ENCODE peak calls at places on chromosomes 1 and 21, in five cellular contexts. One of them, this sample, is unnamed.

GRCh38 chr1:196034080-196034706 is 574.0 kb downstream of the KCNT2 start:
- DNase-seq in SK-N-SH: no peak
- DNase-seq in HCT116: no peak
- DNase-seq in A549: no peak
- DNase-seq in HL-60: no peak
- DNase-seq in this sample: no peak

GRCh38 chr1:12436817-12437599 is 181.0 kb downstream of the DHRS3 start:
- DNase-seq in SK-N-SH: no peak
- DNase-seq in HCT116: no peak
- DNase-seq in A549: no peak
- DNase-seq in HL-60: no peak
- DNase-seq in this sample: no peak

GRCh38 chr1:63112155-63112914 is 210.0 kb upstream of the FOXD3 start:
- DNase-seq in SK-N-SH: no peak
- DNase-seq in HCT116: no peak
- DNase-seq in A549: no peak
- DNase-seq in HL-60: no peak
- DNase-seq in this sample: no peak

GRCh38 chr1:119141020-119141424 is 569 bp upstream of the WARS2 start:
- DNase-seq in SK-N-SH: no peak
- DNase-seq in HCT116: no peak
- DNase-seq in A549: no peak
- DNase-seq in HL-60: peak; percentile 65
- DNase-seq in this sample: no peak

GRCh38 chr21:46130721-46131720 is 24.4 kb downstream of the FTCD start:
- DNase-seq in SK-N-SH: no peak
- DNase-seq in HCT116: no peak
- DNase-seq in A549: no peak
- DNase-seq in HL-60: no peak
- DNase-seq in this sample: no peak

GRCh38 chr1:78658901-78659300 is 9.3 kb downstream of the IFI44 start:
- DNase-seq in SK-N-SH: no peak
- DNase-seq in HCT116: no peak
- DNase-seq in A549: no peak
- DNase-seq in HL-60: no peak
- DNase-seq in this sample: no peak

GRCh38 chr1:8706995-8707396 is 110.4 kb downstream of the RERE start:
- DNase-seq in SK-N-SH: peak; percentile 75
- DNase-seq in HCT116: no peak
- DNase-seq in A549: no peak
- DNase-seq in HL-60: no peak
- DNase-seq in this sample: no peak

GRCh38 chr1:38053416-38054091 is 7.0 kb upstream of the POU3F1 start:
- DNase-seq in SK-N-SH: no peak
- DNase-seq in HCT116: no peak
- DNase-seq in A549: no peak
- DNase-seq in HL-60: no peak
- DNase-seq in this sample: no peak

GRCh38 chr21:44485254-44485793 is 30.0 kb downstream of the LRRC3 start:
- DNase-seq in SK-N-SH: peak; percentile 83
- DNase-seq in HCT116: peak; percentile 46
- DNase-seq in A549: peak; percentile 51
- DNase-seq in HL-60: no peak
- DNase-seq in this sample: peak; percentile 55

DNA sequence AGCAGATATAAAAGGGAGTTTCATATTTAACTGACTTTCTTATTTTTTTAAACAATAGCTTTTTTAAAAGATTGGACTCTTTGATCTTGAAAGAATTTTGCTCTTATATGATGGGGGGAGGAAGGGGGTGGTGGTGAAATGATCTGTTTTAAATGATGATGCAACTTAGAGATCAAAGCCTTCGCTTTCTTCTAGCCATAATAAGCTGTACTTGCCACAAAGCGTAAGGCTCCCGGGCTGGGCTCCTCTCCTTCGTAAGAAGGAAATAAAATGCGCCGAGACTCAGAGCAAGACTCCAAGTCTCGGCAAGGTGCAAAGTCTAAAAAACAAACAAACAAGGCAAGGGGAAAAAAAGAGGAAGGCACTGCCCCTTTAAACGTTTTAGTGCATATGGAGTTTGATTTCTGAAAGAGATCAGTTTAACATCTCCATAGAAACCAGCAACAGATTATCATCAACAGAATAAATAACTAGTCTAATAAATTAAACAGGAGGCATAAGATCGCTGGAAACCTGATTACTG is 3.3 kb downstream of the CASZ1 start:
- DNase-seq in SK-N-SH: no peak
- DNase-seq in HCT116: no peak
- DNase-seq in A549: no peak
- DNase-seq in HL-60: no peak
- DNase-seq in this sample: peak; percentile 64
- H3K4me3 ChIP-seq in SK-N-SH: no peak overlapping the region
- H3K4me3 ChIP-seq in HCT116: peak overlapping the region; percentile 53
- H3K4me3 ChIP-seq in A549: peak overlapping the region; percentile 57
- H3K4me3 ChIP-seq in HL-60: no peak overlapping the region
- H3K4me3 ChIP-seq in this sample: peak overlapping the region; percentile 69

GRCh38 chr1:205445653-205445955 is 10.2 kb downstream of the BLACAT1 start:
- DNase-seq in SK-N-SH: no peak
- DNase-seq in HCT116: no peak
- DNase-seq in A549: no peak
- DNase-seq in HL-60: no peak
- DNase-seq in this sample: no peak

GRCh38 chr1:205444300-205444930 is 11.4 kb downstream of the BLACAT1 start:
- DNase-seq in SK-N-SH: no peak
- DNase-seq in HCT116: no peak
- DNase-seq in A549: no peak
- DNase-seq in HL-60: no peak
- DNase-seq in this sample: no peak

GRCh38 chr1:205446828-205447227 is 9.0 kb downstream of the BLACAT1 start:
- DNase-seq in SK-N-SH: no peak
- DNase-seq in HCT116: no peak
- DNase-seq in A549: no peak
- DNase-seq in HL-60: no peak
- DNase-seq in this sample: no peak

GRCh38 chr1:205443585-205444299 is 12.1 kb downstream of the BLACAT1 start:
- DNase-seq in SK-N-SH: no peak
- DNase-seq in HCT116: no peak
- DNase-seq in A549: no peak
- DNase-seq in HL-60: no peak
- DNase-seq in this sample: no peak

GRCh38 chr1:205444931-205445652 is 10.8 kb downstream of the BLACAT1 start:
- DNase-seq in SK-N-SH: no peak
- DNase-seq in HCT116: no peak
- DNase-seq in A549: no peak
- DNase-seq in HL-60: no peak
- DNase-seq in this sample: no peak
- TF ChIP-seq REST in SK-N-SH: no peak
- TF ChIP-seq REST in HCT116: no peak
- TF ChIP-seq REST in A549: no peak
- TF ChIP-seq REST in HL-60: no peak
- TF ChIP-seq REST in this sample: no peak

DNA sequence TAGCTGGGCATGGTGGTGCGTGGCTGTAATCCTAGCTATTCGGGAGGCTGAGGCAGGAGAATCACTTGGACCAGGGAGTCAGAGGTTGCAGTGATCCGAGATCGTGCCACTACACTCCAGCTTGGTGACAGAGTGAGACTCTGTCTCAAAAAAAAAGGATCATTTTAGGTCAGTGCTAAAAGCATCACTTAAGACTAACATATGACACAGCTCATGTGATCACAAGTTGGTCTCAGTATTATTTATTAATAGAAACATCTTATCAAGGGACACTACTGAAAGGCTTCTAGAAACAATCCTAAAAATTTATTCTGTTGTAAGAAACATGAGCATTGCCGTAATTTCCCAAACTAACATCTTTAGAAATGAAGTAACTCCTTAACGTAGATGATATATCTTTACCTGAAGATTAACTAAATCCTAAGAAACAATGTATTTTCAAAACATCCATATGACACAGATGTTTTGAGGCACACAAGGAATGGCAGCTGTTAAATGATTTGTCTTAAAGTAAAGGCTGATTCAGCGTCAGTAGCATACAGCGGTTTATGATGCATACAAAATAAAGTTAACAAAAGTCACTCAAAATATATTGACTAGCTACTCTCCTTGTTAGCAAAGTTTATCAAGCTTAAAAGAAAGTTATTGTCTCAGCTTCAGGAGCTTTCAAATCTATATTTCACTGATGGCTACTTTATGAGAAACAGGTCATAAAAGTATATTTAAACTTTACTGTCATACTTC is 2.6 kb downstream of the NIBAN1 start:
- DNase-seq in SK-N-SH: no peak
- DNase-seq in HCT116: no peak
- DNase-seq in A549: no peak
- DNase-seq in HL-60: no peak
- DNase-seq in this sample: no peak
- H3K4me3 ChIP-seq in SK-N-SH: peak overlapping the region; percentile 63
- H3K4me3 ChIP-seq in HCT116: no peak overlapping the region
- H3K4me3 ChIP-seq in A549: no peak overlapping the region
- H3K4me3 ChIP-seq in HL-60: no peak overlapping the region
- H3K4me3 ChIP-seq in this sample: no peak overlapping the region

GRCh38 chr1:181124206-181124825 is 35.8 kb downstream of the IER5 start:
- DNase-seq in SK-N-SH: no peak
- DNase-seq in HCT116: no peak
- DNase-seq in A549: no peak
- DNase-seq in HL-60: peak; percentile 50
- DNase-seq in this sample: no peak

GRCh38 chr1:181126871-181127587 is 38.5 kb downstream of the IER5 start:
- DNase-seq in SK-N-SH: peak; percentile 38
- DNase-seq in HCT116: no peak
- DNase-seq in A549: no peak
- DNase-seq in HL-60: no peak
- DNase-seq in this sample: no peak

GRCh38 chr1:181128592-181129497 is 40.3 kb downstream of the IER5 start:
- DNase-seq in SK-N-SH: peak; percentile 79
- DNase-seq in HCT116: no peak
- DNase-seq in A549: no peak
- DNase-seq in HL-60: peak; percentile 65
- DNase-seq in this sample: no peak

GRCh38 chr1:181127898-181128453 is 39.5 kb downstream of the IER5 start:
- DNase-seq in SK-N-SH: no peak
- DNase-seq in HCT116: no peak
- DNase-seq in A549: no peak
- DNase-seq in HL-60: no peak
- DNase-seq in this sample: no peak

DNA sequence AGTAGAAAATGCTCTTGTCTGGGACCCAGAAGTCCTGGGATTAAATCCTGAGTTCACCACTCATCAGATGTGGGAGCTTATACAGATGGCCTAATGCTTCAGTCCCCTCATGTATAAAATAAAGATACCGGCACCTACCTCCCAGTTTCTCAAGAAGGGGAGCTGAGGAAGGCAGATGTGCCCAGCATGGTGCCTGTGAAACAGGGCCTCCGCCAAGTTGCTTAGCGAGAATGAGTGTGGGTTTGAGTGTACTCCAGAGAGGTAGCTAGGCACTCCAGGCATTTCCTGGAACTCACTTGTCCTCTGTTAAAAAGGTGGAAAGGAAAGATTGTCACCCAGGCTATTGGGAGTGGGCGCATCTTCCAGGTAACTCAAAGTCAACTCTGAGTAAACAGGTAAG is 37.8 kb downstream of the IER5 start:
- DNase-seq in SK-N-SH: no peak
- DNase-seq in HCT116: no peak
- DNase-seq in A549: no peak
- DNase-seq in HL-60: no peak
- DNase-seq in this sample: no peak
- TF ChIP-seq REST in SK-N-SH: no peak
- TF ChIP-seq REST in HCT116: no peak
- TF ChIP-seq REST in A549: no peak
- TF ChIP-seq REST in HL-60: no peak
- TF ChIP-seq REST in this sample: no peak

GRCh38 chr1:201324821-201325677 is 41.7 kb downstream of the PKP1 start:
- DNase-seq in SK-N-SH: no peak
- DNase-seq in HCT116: no peak
- DNase-seq in A549: no peak
- DNase-seq in HL-60: no peak
- DNase-seq in this sample: no peak
- H3K4me3 ChIP-seq in SK-N-SH: no peak overlapping the region
- H3K4me3 ChIP-seq in HCT116: no peak overlapping the region
- H3K4me3 ChIP-seq in A549: no peak overlapping the region
- H3K4me3 ChIP-seq in HL-60: no peak overlapping the region
- H3K4me3 ChIP-seq in this sample: no peak overlapping the region

GRCh38 chr1:244971524-244972216 is 107.3 kb upstream of the HNRNPU start:
- DNase-seq in SK-N-SH: no peak
- DNase-seq in HCT116: no peak
- DNase-seq in A549: no peak
- DNase-seq in HL-60: no peak
- DNase-seq in this sample: peak; percentile 66
- TF ChIP-seq REST in SK-N-SH: no peak
- TF ChIP-seq REST in HCT116: no peak
- TF ChIP-seq REST in A549: no peak
- TF ChIP-seq REST in HL-60: no peak
- TF ChIP-seq REST in this sample: no peak

GRCh38 chr1:2175055-2175414 is 19.5 kb downstream of the FAAP20 start:
- DNase-seq in SK-N-SH: no peak
- DNase-seq in HCT116: no peak
- DNase-seq in A549: no peak
- DNase-seq in HL-60: no peak
- DNase-seq in this sample: no peak

GRCh38 chr1:2172551-2173146 is 21.9 kb downstream of the FAAP20 start:
- DNase-seq in SK-N-SH: no peak
- DNase-seq in HCT116: no peak
- DNase-seq in A549: no peak
- DNase-seq in HL-60: no peak
- DNase-seq in this sample: no peak

GRCh38 chr1:2175681-2176454 is 18.7 kb downstream of the FAAP20 start:
- DNase-seq in SK-N-SH: no peak
- DNase-seq in HCT116: no peak
- DNase-seq in A549: no peak
- DNase-seq in HL-60: no peak
- DNase-seq in this sample: no peak

GRCh38 chr1:2173546-2174347 is 20.8 kb downstream of the FAAP20 start:
- DNase-seq in SK-N-SH: no peak
- DNase-seq in HCT116: no peak
- DNase-seq in A549: no peak
- DNase-seq in HL-60: no peak
- DNase-seq in this sample: no peak

DNA sequence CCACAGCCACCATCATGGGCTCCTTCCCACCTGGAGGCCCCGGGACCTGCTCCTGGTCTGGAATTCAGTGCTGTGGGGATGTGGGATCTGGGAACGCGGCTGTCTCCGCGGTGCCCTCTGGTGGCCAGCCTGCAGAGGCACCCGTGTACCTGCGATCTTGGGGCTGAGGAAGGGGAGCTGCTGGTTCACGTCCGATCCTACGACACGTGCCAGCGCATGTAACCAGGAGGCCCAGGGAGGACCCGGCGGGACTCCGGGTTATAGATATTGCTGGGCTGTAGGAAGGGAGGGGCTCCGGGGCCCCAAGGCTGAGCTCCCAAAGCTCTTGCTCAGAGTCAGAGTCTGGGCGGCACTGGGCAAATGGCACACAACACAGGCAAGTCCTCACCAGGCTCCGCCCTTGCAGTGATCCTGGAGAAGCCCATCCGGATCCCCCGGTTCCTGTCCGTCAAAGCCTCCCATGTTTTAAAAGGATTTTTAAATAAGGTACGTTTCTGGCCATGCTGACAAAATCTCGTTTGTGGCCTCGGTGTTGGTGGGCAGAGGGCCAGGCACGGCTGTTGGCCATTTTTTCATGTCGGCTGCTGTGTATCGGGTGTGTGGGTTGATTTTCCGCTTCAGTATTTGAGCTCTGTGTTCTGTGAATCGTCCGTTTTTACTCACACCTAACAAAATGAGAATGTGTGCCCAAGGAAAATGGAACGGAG is 20.1 kb downstream of the FAAP20 start:
- DNase-seq in SK-N-SH: peak; percentile 94
- DNase-seq in HCT116: peak; percentile 28
- DNase-seq in A549: peak; percentile 86
- DNase-seq in HL-60: peak; percentile 60
- DNase-seq in this sample: peak; percentile 25
- H3K4me3 ChIP-seq in SK-N-SH: no peak overlapping the region
- H3K4me3 ChIP-seq in HCT116: no peak overlapping the region
- H3K4me3 ChIP-seq in A549: no peak overlapping the region
- H3K4me3 ChIP-seq in HL-60: no peak overlapping the region
- H3K4me3 ChIP-seq in this sample: no peak overlapping the region